ENCODE peak calls at places on chromosomes 11 and 22, in ten cellular contexts. B, G, M, T, Z, S, O, X, V and N are unnamed samples.

GRCh38 chr22:29600846-29601245 is 2.6 kb upstream of the NF2 start:
- DNase-seq in B (no peak), G (no peak), M (no peak), T (no peak), Z (no peak), S (no peak), O (no peak), X (no peak), V (no peak), N (no peak)

GRCh38 chr11:17477084-17477333 is 364 bp upstream of the ABCC8 start:
- DNase-seq in B (no peak), G (no peak), M (no peak), T (no peak), Z (no peak), S (no peak), O (no peak), X (no peak), V (no peak), N (no peak)

GRCh38 chr22:28951969-28952521 is 68.7 kb downstream of the ZNRF3 start:
- DNase-seq in B (no peak), G (no peak), M (no peak), T (no peak), Z (peak; percentile 88), S (no peak), O (peak; percentile 62), X (no peak), V (peak; percentile 50), N (peak; percentile 78)

GRCh38 chr11:130409618-130410388 is 18.6 kb downstream of the ADAMTS8 start:
- DNase-seq in B (no peak), G (no peak), M (no peak), T (no peak), Z (no peak), S (no peak), O (peak; percentile 66), X (no peak), V (no peak), N (no peak)

GRCh38 chr11:72988796-72989195 is 153.3 kb downstream of the FCHSD2 start:
- DNase-seq in B (no peak), G (no peak), M (no peak), T (no peak), Z (no peak), S (no peak), O (no peak), X (no peak), V (no peak), N (no peak)

GRCh38 chr22:33971561-33971961 is 51.3 kb upstream of the LARGE1 start:
- DNase-seq in B (no peak), G (no peak), M (no peak), T (no peak), Z (no peak), S (no peak), O (no peak), X (no peak), V (no peak), N (no peak)

GRCh38 chr22:34414467-34415440 is 494.5 kb upstream of the LARGE1 start:
- DNase-seq in B (no peak), G (peak; percentile 62), M (no peak), T (peak; percentile 87), Z (peak; percentile 79), S (no peak), O (peak; percentile 93), X (no peak), V (no peak), N (peak; percentile 81)

GRCh38 chr11:124114942-124115781 is at the start of gene VWA5A:
- DNase-seq in B (peak; percentile 86), G (peak; percentile 94), M (peak; percentile 53), T (peak; percentile 44), Z (peak; percentile 76), S (peak; percentile 34), O (peak; percentile 91), X (peak; percentile 89), V (peak; percentile 76), N (peak; percentile 77)

GRCh38 chr11:128924109-128924508 is 18.6 kb downstream of the TP53AIP1 start:
- DNase-seq in B (no peak), G (no peak), M (no peak), T (no peak), Z (no peak), S (no peak), O (no peak), X (no peak), V (no peak), N (no peak)

GRCh38 chr22:46528121-46528610 is 9.3 kb downstream of the CELSR1 start:
- DNase-seq in B (peak; percentile 27), G (no peak), M (no peak), T (no peak), Z (no peak), S (no peak), O (peak; percentile 62), X (no peak), V (no peak), N (peak; percentile 79)

GRCh38 chr11:68775951-68776388 is 24.6 kb upstream of the TESMIN start:
- DNase-seq in B (no peak), G (no peak), M (no peak), T (no peak), Z (no peak), S (no peak), O (no peak), X (no peak), V (no peak), N (peak; percentile 67)

GRCh38 chr11:68770781-68771180 is 19.5 kb upstream of the TESMIN start:
- DNase-seq in B (no peak), G (no peak), M (no peak), T (no peak), Z (no peak), S (no peak), O (no peak), X (no peak), V (no peak), N (no peak)

GRCh38 chr11:68774188-68774585 is 22.9 kb upstream of the TESMIN start:
- DNase-seq in B (no peak), G (no peak), M (no peak), T (no peak), Z (no peak), S (no peak), O (no peak), X (no peak), V (no peak), N (no peak)

GRCh38 chr11:68772936-68773335 is 21.6 kb upstream of the TESMIN start:
- DNase-seq in B (no peak), G (no peak), M (no peak), T (no peak), Z (no peak), S (no peak), O (no peak), X (no peak), V (no peak), N (no peak)

GRCh38 chr11:68773521-68774187 is 22.3 kb upstream of the TESMIN start:
- DNase-seq in B (no peak), G (no peak), M (no peak), T (no peak), Z (no peak), S (no peak), O (no peak), X (no peak), V (no peak), N (no peak)
- H3K36me3 ChIP-seq in B (peaks cover 51% of the 10 kb centered on the region), G (peaks cover 100% of the 10 kb centered on the region), M (peaks cover 100% of the 10 kb centered on the region), T (no peaks in the 10 kb centered on the region), Z (peaks cover 76% of the 10 kb centered on the region), S (peaks cover 96% of the 10 kb centered on the region), O (no peaks in the 10 kb centered on the region), X (peaks cover 82% of the 10 kb centered on the region), V (no peaks in the 10 kb centered on the region), N (no peaks in the 10 kb centered on the region)

GRCh38 chr11:79973701-79974626 is 533.1 kb upstream of the TENM4 start:
- DNase-seq in B (no peak), G (no peak), M (no peak), T (peak; percentile 31), Z (no peak), S (peak; percentile 14), O (peak; percentile 74), X (no peak), V (no peak), N (no peak)
- H3K4me3 ChIP-seq in B (no peak overlapping the region), G (no peak overlapping the region), M (peak overlapping the region; percentile 17), T (no peak overlapping the region), Z (no peak overlapping the region), S (no peak overlapping the region), O (no peak overlapping the region), X (no peak overlapping the region), V (no peak overlapping the region), N (no peak overlapping the region)

DNA sequence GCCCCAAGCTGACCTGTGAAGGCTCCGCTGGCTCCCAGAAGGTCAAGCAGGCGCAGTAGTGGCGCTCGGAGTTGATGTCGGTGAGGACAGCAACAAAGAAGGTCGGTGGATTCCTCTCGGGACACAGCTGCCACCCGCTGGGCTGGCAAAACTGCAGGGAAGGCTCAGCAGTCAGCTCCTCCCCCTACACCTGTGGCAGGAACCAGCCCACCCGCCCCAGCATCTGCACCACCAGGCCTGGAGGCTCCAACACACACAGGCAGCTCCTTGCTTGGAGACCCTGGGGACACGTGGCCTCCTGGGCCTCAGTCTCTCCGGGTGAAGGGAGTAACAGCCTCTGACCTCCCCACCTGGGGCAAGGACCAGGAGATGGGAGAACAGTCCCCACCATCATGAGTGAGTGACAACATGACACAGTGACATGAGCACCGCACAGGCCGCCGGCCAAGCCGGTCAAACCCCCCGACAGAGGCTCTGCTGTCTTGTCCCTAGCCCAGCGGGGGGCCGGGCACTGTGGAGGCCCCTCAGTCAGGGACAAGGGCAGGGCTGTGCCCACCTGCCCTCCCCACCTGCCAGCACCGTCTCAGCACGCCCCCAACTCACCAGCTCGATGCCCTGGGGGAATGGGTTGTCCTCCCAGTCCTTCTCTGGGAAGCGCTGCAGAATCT is 6.9 kb downstream of the SBF1 start:
- DNase-seq in B (no peak), G (no peak), M (no peak), T (no peak), Z (no peak), S (no peak), O (no peak), X (no peak), V (no peak), N (no peak)
- H3K36me3 ChIP-seq in B (peaks cover 44% of the 10 kb centered on the region), G (peaks cover 55% of the 10 kb centered on the region), M (peaks cover 52% of the 10 kb centered on the region), T (peaks cover 40% of the 10 kb centered on the region), Z (peaks cover 54% of the 10 kb centered on the region), S (peaks cover 47% of the 10 kb centered on the region), O (peaks cover 32% of the 10 kb centered on the region), X (peaks cover 51% of the 10 kb centered on the region), V (no peaks in the 10 kb centered on the region), N (peaks cover 10% of the 10 kb centered on the region)

GRCh38 chr11:71214553-71215371 is 37.6 kb downstream of the SHANK2 start:
- DNase-seq in B (no peak), G (no peak), M (no peak), T (no peak), Z (no peak), S (no peak), O (no peak), X (no peak), V (no peak), N (peak; percentile 29)

GRCh38 chr11:71215372-71215965 is 36.9 kb downstream of the SHANK2 start:
- DNase-seq in B (no peak), G (no peak), M (no peak), T (no peak), Z (no peak), S (no peak), O (no peak), X (no peak), V (no peak), N (no peak)

GRCh38 chr11:71212871-71213559 is 39.4 kb downstream of the SHANK2 start:
- DNase-seq in B (no peak), G (no peak), M (peak; percentile 25), T (no peak), Z (no peak), S (no peak), O (peak; percentile 36), X (no peak), V (no peak), N (no peak)

GRCh38 chr11:71211631-71212030 is 40.7 kb downstream of the SHANK2 start:
- DNase-seq in B (no peak), G (no peak), M (no peak), T (no peak), Z (no peak), S (no peak), O (no peak), X (no peak), V (no peak), N (no peak)

GRCh38 chr11:71213696-71214552 is 38.5 kb downstream of the SHANK2 start:
- DNase-seq in B (no peak), G (no peak), M (no peak), T (no peak), Z (no peak), S (no peak), O (peak; percentile 29), X (no peak), V (no peak), N (no peak)
- H3K4me3 ChIP-seq in B (no peak overlapping the region), G (no peak overlapping the region), M (no peak overlapping the region), T (no peak overlapping the region), Z (no peak overlapping the region), S (no peak overlapping the region), O (no peak overlapping the region), X (no peak overlapping the region), V (no peak overlapping the region), N (no peak overlapping the region)